ENCODE peak calls at places on chromosomes 1 and 21, in nine cellular contexts. One of them, this sample, is unnamed.

GRCh38 chr1:245298781-245299180 is 144.0 kb downstream of the KIF26B start:
- DNase-seq in left ventricle myocardium inferior: no peak
- DNase-seq in activated CD4-positive, alpha-beta T cell treated with anti-CD3 and anti-CD28 coated beads for 24 hours: no peak
- DNase-seq in body of pancreas: peak
- DNase-seq in GM18507: no peak
- DNase-seq in NCI-H345: no peak
- DNase-seq in cardiac muscle cell: no peak
- DNase-seq in A172: no peak
- DNase-seq in nephron progenitor cell: no peak
- DNase-seq in this sample: no peak

GRCh38 chr1:108154323-108154722 is 45.8 kb downstream of the SLC25A24 start:
- DNase-seq in cardiac muscle cell: no peak
- DNase-seq in A172: no peak
- DNase-seq in left ventricle myocardium inferior: no peak
- DNase-seq in GM18507: no peak
- DNase-seq in NCI-H345: no peak
- DNase-seq in activated CD4-positive, alpha-beta T cell treated with anti-CD3 and anti-CD28 coated beads for 24 hours: no peak
- DNase-seq in nephron progenitor cell: no peak
- DNase-seq in body of pancreas: no peak
- DNase-seq in this sample: no peak

GRCh38 chr1:61237147-61237546 is 154.8 kb downstream of the NFIA start:
- DNase-seq in activated CD4-positive, alpha-beta T cell treated with anti-CD3 and anti-CD28 coated beads for 24 hours: no peak
- DNase-seq in GM18507: no peak
- DNase-seq in cardiac muscle cell: no peak
- DNase-seq in left ventricle myocardium inferior: no peak
- DNase-seq in nephron progenitor cell: no peak
- DNase-seq in NCI-H345: no peak
- DNase-seq in body of pancreas: no peak
- DNase-seq in A172: no peak
- DNase-seq in this sample: no peak

GRCh38 chr1:26994020-26994745 is 691 bp downstream of the TRNP1 start:
- DNase-seq in GM18507: no peak
- DNase-seq in cardiac muscle cell: peak
- DNase-seq in body of pancreas: peak
- DNase-seq in left ventricle myocardium inferior: peak
- DNase-seq in NCI-H345: peak
- DNase-seq in activated CD4-positive, alpha-beta T cell treated with anti-CD3 and anti-CD28 coated beads for 24 hours: no peak
- DNase-seq in nephron progenitor cell: peak
- DNase-seq in A172: no peak
- DNase-seq in this sample: peak

GRCh38 chr1:2349821-2350220 is 41.5 kb downstream of the MORN1 start:
- DNase-seq in activated CD4-positive, alpha-beta T cell treated with anti-CD3 and anti-CD28 coated beads for 24 hours: no peak
- DNase-seq in nephron progenitor cell: no peak
- DNase-seq in A172: no peak
- DNase-seq in body of pancreas: no peak
- DNase-seq in left ventricle myocardium inferior: peak
- DNase-seq in cardiac muscle cell: no peak
- DNase-seq in GM18507: no peak
- DNase-seq in NCI-H345: no peak
- DNase-seq in this sample: no peak

GRCh38 chr1:231800071-231800470 is 173.5 kb downstream of the DISC1 start:
- DNase-seq in cardiac muscle cell: no peak
- DNase-seq in A172: peak
- DNase-seq in GM18507: no peak
- DNase-seq in NCI-H345: no peak
- DNase-seq in body of pancreas: no peak
- DNase-seq in activated CD4-positive, alpha-beta T cell treated with anti-CD3 and anti-CD28 coated beads for 24 hours: no peak
- DNase-seq in nephron progenitor cell: no peak
- DNase-seq in left ventricle myocardium inferior: no peak
- DNase-seq in this sample: no peak

GRCh38 chr1:157136133-157136532 is 2.1 kb downstream of the ETV3 start:
- DNase-seq in A172: no peak
- DNase-seq in nephron progenitor cell: no peak
- DNase-seq in GM18507: no peak
- DNase-seq in left ventricle myocardium inferior: no peak
- DNase-seq in body of pancreas: no peak
- DNase-seq in NCI-H345: no peak
- DNase-seq in activated CD4-positive, alpha-beta T cell treated with anti-CD3 and anti-CD28 coated beads for 24 hours: no peak
- DNase-seq in cardiac muscle cell: no peak
- DNase-seq in this sample: no peak

GRCh38 chr1:58780586-58781452 is 3.0 kb downstream of the JUN start:
- DNase-seq in body of pancreas: peak
- DNase-seq in nephron progenitor cell: no peak
- DNase-seq in A172: no peak
- DNase-seq in GM18507: no peak
- DNase-seq in activated CD4-positive, alpha-beta T cell treated with anti-CD3 and anti-CD28 coated beads for 24 hours: no peak
- DNase-seq in NCI-H345: peak
- DNase-seq in left ventricle myocardium inferior: no peak
- DNase-seq in cardiac muscle cell: no peak
- DNase-seq in this sample: no peak

GRCh38 chr1:99887890-99888289 is 37.7 kb downstream of the AGL start:
- DNase-seq in left ventricle myocardium inferior: no peak
- DNase-seq in GM18507: no peak
- DNase-seq in NCI-H345: no peak
- DNase-seq in activated CD4-positive, alpha-beta T cell treated with anti-CD3 and anti-CD28 coated beads for 24 hours: no peak
- DNase-seq in body of pancreas: no peak
- DNase-seq in cardiac muscle cell: no peak
- DNase-seq in nephron progenitor cell: no peak
- DNase-seq in A172: no peak
- DNase-seq in this sample: no peak

GRCh38 chr21:38775733-38776132 is 30.0 kb upstream of the ETS2 start:
- DNase-seq in body of pancreas: no peak
- DNase-seq in cardiac muscle cell: no peak
- DNase-seq in NCI-H345: no peak
- DNase-seq in activated CD4-positive, alpha-beta T cell treated with anti-CD3 and anti-CD28 coated beads for 24 hours: no peak
- DNase-seq in nephron progenitor cell: no peak
- DNase-seq in A172: no peak
- DNase-seq in GM18507: no peak
- DNase-seq in left ventricle myocardium inferior: no peak
- DNase-seq in this sample: no peak

GRCh38 chr1:8147922-8148321 is 121.8 kb upstream of the ERRFI1 start:
- DNase-seq in A172: no peak
- DNase-seq in body of pancreas: no peak
- DNase-seq in left ventricle myocardium inferior: no peak
- DNase-seq in activated CD4-positive, alpha-beta T cell treated with anti-CD3 and anti-CD28 coated beads for 24 hours: no peak
- DNase-seq in NCI-H345: no peak
- DNase-seq in nephron progenitor cell: no peak
- DNase-seq in GM18507: no peak
- DNase-seq in cardiac muscle cell: no peak
- DNase-seq in this sample: no peak

GRCh38 chr1:110320168-110320518 is 19.0 kb upstream of the RBM15 start:
- DNase-seq in activated CD4-positive, alpha-beta T cell treated with anti-CD3 and anti-CD28 coated beads for 24 hours: no peak
- DNase-seq in nephron progenitor cell: no peak
- DNase-seq in NCI-H345: no peak
- DNase-seq in cardiac muscle cell: no peak
- DNase-seq in body of pancreas: no peak
- DNase-seq in A172: no peak
- DNase-seq in left ventricle myocardium inferior: no peak
- DNase-seq in GM18507: no peak
- DNase-seq in this sample: no peak

GRCh38 chr1:34977210-34977471 is 8.0 kb downstream of the TMEM35B start:
- DNase-seq in GM18507: no peak
- DNase-seq in NCI-H345: no peak
- DNase-seq in A172: no peak
- DNase-seq in activated CD4-positive, alpha-beta T cell treated with anti-CD3 and anti-CD28 coated beads for 24 hours: no peak
- DNase-seq in left ventricle myocardium inferior: no peak
- DNase-seq in nephron progenitor cell: no peak
- DNase-seq in body of pancreas: no peak
- DNase-seq in cardiac muscle cell: no peak
- DNase-seq in this sample: no peak

GRCh38 chr21:30164796-30165195 is 1.8 kb downstream of the CLDN17 start:
- DNase-seq in nephron progenitor cell: no peak
- DNase-seq in NCI-H345: no peak
- DNase-seq in GM18507: no peak
- DNase-seq in A172: no peak
- DNase-seq in body of pancreas: no peak
- DNase-seq in cardiac muscle cell: no peak
- DNase-seq in left ventricle myocardium inferior: no peak
- DNase-seq in activated CD4-positive, alpha-beta T cell treated with anti-CD3 and anti-CD28 coated beads for 24 hours: no peak
- DNase-seq in this sample: no peak

GRCh38 chr1:162463021-162463420 is 34.6 kb upstream of the UHMK1 start:
- DNase-seq in left ventricle myocardium inferior: no peak
- DNase-seq in NCI-H345: no peak
- DNase-seq in cardiac muscle cell: no peak
- DNase-seq in body of pancreas: no peak
- DNase-seq in A172: no peak
- DNase-seq in GM18507: no peak
- DNase-seq in activated CD4-positive, alpha-beta T cell treated with anti-CD3 and anti-CD28 coated beads for 24 hours: no peak
- DNase-seq in nephron progenitor cell: no peak
- DNase-seq in this sample: no peak

GRCh38 chr21:46100426-46100825 is 2.5 kb downstream of the COL6A2 start:
- DNase-seq in A172: peak
- DNase-seq in activated CD4-positive, alpha-beta T cell treated with anti-CD3 and anti-CD28 coated beads for 24 hours: no peak
- DNase-seq in cardiac muscle cell: no peak
- DNase-seq in body of pancreas: peak
- DNase-seq in nephron progenitor cell: no peak
- DNase-seq in left ventricle myocardium inferior: no peak
- DNase-seq in GM18507: no peak
- DNase-seq in NCI-H345: no peak
- DNase-seq in this sample: no peak

GRCh38 chr1:241675983-241676382 is 23.9 kb downstream of the WDR64 start:
- DNase-seq in GM18507: no peak
- DNase-seq in nephron progenitor cell: peak
- DNase-seq in NCI-H345: no peak
- DNase-seq in body of pancreas: no peak
- DNase-seq in activated CD4-positive, alpha-beta T cell treated with anti-CD3 and anti-CD28 coated beads for 24 hours: no peak
- DNase-seq in A172: no peak
- DNase-seq in cardiac muscle cell: no peak
- DNase-seq in left ventricle myocardium inferior: no peak
- DNase-seq in this sample: no peak

GRCh38 chr1:172821609-172822274 is 162.8 kb downstream of the FASLG start:
- DNase-seq in body of pancreas: no peak
- DNase-seq in left ventricle myocardium inferior: no peak
- DNase-seq in NCI-H345: no peak
- DNase-seq in GM18507: no peak
- DNase-seq in A172: peak
- DNase-seq in cardiac muscle cell: peak
- DNase-seq in activated CD4-positive, alpha-beta T cell treated with anti-CD3 and anti-CD28 coated beads for 24 hours: no peak
- DNase-seq in nephron progenitor cell: no peak
- DNase-seq in this sample: no peak

GRCh38 chr21:22585558-22585957 is 1587.3 kb downstream of the NCAM2 start:
- DNase-seq in activated CD4-positive, alpha-beta T cell treated with anti-CD3 and anti-CD28 coated beads for 24 hours: no peak
- DNase-seq in nephron progenitor cell: no peak
- DNase-seq in GM18507: no peak
- DNase-seq in NCI-H345: no peak
- DNase-seq in body of pancreas: no peak
- DNase-seq in left ventricle myocardium inferior: no peak
- DNase-seq in cardiac muscle cell: no peak
- DNase-seq in A172: no peak
- DNase-seq in this sample: no peak

This sample was measured in endothelial cell.